ENCODE peak calls at places on chromosomes 7 and 10, in six cellular contexts. A is body of pancreas, H is left ventricle myocardium inferior, Q is cardiac muscle cell, N is brain microvascular endothelial cell, Y is H1. T is an unnamed sample.

GRCh38 chr7:90838799-90839198 is 242.7 kb downstream of the CDK14 start:
- DNase-seq in H (no peak), A (no peak), N (no peak), Q (no peak), Y (no peak), T (no peak)

GRCh38 chr7:3892167-3892566 is 591.1 kb downstream of the SDK1 start:
- DNase-seq in Q (no peak), N (no peak), H (no peak), A (no peak), Y (no peak), T (no peak)

GRCh38 chr10:30873408-30873807 is 158.3 kb downstream of the ZNF438 start:
- DNase-seq in A (no peak), H (no peak), N (no peak), Q (no peak), Y (no peak), T (no peak)

GRCh38 chr7:31893365-31893764 is 176.8 kb downstream of the PDE1C start:
- DNase-seq in N (no peak), A (no peak), H (no peak), Q (no peak), Y (no peak), T (no peak)

GRCh38 chr7:134660961-134661376 is 14.3 kb downstream of the BPGM start:
- DNase-seq in Y (no peak), H (no peak), Q (peak; percentile 4), N (peak; percentile 86), A (no peak), T (peak; percentile 67)

GRCh38 chr7:137258552-137258951 is 85.0 kb downstream of the PTN start:
- DNase-seq in N (no peak), A (no peak), H (no peak), Y (no peak), Q (no peak), T (no peak)

GRCh38 chr10:61438141-61438984 is 14.8 kb downstream of the TMEM26 start:
- DNase-seq in A (no peak), H (no peak), N (no peak), Q (no peak), Y (no peak), T (peak; percentile 31)

GRCh38 chr7:51430480-51431086 is 114.0 kb upstream of the COBL start:
- DNase-seq in A (peak; percentile 35), Y (no peak), H (no peak), Q (peak; percentile 51), N (peak; percentile 25), T (no peak)

GRCh38 chr10:37854606-37855005 is 2.8 kb downstream of the ZNF248 start:
- DNase-seq in N (no peak), Q (no peak), H (no peak), Y (no peak), A (no peak), T (no peak)

GRCh38 chr10:125187238-125188194 is 27.2 kb upstream of the CTBP2 start:
- DNase-seq in Y (no peak), A (peak; percentile 12), N (no peak), Q (no peak), H (no peak), T (no peak)

GRCh38 chr7:73717991-73718405 is 1.5 kb downstream of the STX1A start:
- DNase-seq in A (peak; percentile 28), H (no peak), Q (peak; percentile 72), Y (no peak), N (peak; percentile 94), T (peak; percentile 53)

GRCh38 chr10:100970076-100970913 is 991 bp downstream of the SEMA4G start:
- DNase-seq in A (peak; percentile 52), N (no peak), Q (no peak), Y (no peak), H (no peak), T (no peak)

GRCh38 chr10:33381897-33382578 is 47.6 kb upstream of the NRP1 start:
- DNase-seq in N (no peak), H (no peak), Q (peak; percentile 74), A (no peak), Y (no peak), T (peak; percentile 99)

GRCh38 chr10:99775850-99776249 is 6.6 kb upstream of the ABCC2 start:
- DNase-seq in H (no peak), Y (no peak), N (peak; percentile 59), Q (peak; percentile 76), A (no peak), T (peak; percentile 83)
- TF ChIP-seq CTCF in H (no peak), Y (no peak), N (no peak), Q (no peak), A (no peak), T (no peak)

DNA sequence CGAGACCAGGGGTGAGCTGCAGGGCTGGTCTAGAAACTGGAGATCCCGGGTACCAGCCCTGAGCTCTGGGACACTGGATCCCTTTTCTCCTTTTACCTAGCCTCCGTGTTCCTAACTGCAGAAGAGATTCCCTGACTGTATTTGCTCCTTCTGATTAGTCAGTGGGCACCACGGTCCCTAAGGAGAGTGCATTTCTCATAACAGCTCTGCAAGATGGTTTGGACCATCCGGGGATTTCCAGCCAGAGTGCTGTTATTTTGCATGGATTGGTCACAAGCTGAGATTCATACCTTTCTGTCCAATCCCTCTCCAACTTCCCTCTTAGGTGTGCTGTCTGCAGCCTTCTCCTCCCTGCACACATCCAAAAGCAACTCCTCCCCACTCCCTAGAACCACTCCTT is 122.6 kb downstream of the MYL10 start:
- DNase-seq in Y (no peak), A (no peak), Q (no peak), N (no peak), H (no peak), T (no peak)
- H3K27me3 ChIP-seq in Y (no peaks in the 10 kb centered on the region), A (no peaks in the 10 kb centered on the region), Q (no peaks in the 10 kb centered on the region), N (peaks cover 6% of the 10 kb centered on the region), H (peaks cover 56% of the 10 kb centered on the region), T (peaks cover 7% of the 10 kb centered on the region)

GRCh38 chr7:138520742-138521141 is 60.7 kb downstream of the TRIM24 start:
- DNase-seq in A (no peak), Q (no peak), Y (no peak), H (no peak), N (no peak), T (no peak)
- H3K36me3 ChIP-seq in A (peaks cover 16% of the 10 kb centered on the region), Q (peaks cover 86% of the 10 kb centered on the region), Y (peaks cover 9% of the 10 kb centered on the region), H (peaks cover 59% of the 10 kb centered on the region), N (peaks cover 2% of the 10 kb centered on the region), T (no peaks in the 10 kb centered on the region)

GRCh38 chr10:122132882-122133634 is 138.0 kb upstream of the BTBD16 start:
- DNase-seq in N (no peak), Y (no peak), Q (no peak), H (no peak), A (no peak), T (no peak)
- TF ChIP-seq CTCF in N (peak; percentile 25), Y (no peak), Q (no peak), H (no peak), A (no peak), T (no peak)